ENCODE peak calls at places on chromosomes 2 and 18, in four cellular contexts. Q is MM.1S, P is uterus, X is neuronal stem cell. R is an unnamed sample.
A peak's percentile ranks its signal among the peaks of the same experiment; 100 is the strongest.

GRCh38 chr2:214069254-214069653 is 341.6 kb upstream of the VWC2L start:
- DNase-seq in X (no peak), P (no peak), Q (no peak), R (no peak)

GRCh38 chr18:22670914-22671313 is 253.2 kb upstream of the CTAGE1 start:
- DNase-seq in Q (no peak), X (no peak), P (no peak), R (no peak)

GRCh38 chr18:63443820-63444219 is 21.5 kb upstream of the VPS4B start:
- DNase-seq in X (no peak), P (no peak), Q (no peak), R (no peak)

GRCh38 chr18:9684901-9685738 is 23.0 kb upstream of the RAB31 start:
- DNase-seq in X (no peak), Q (no peak), P (peak; percentile 37), R (no peak)

GRCh38 chr2:106572541-106573148 is 85.5 kb downstream of the CD8B2 start:
- DNase-seq in X (no peak), P (no peak), Q (peak; percentile 14), R (no peak)

GRCh38 chr2:72919414-72920316 is 2.3 kb downstream of the EMX1 start:
- DNase-seq in Q (no peak), X (no peak), P (no peak), R (no peak)

GRCh38 chr18:50312296-50313030 is 25.0 kb upstream of the CXXC1 start:
- DNase-seq in Q (peak; percentile 86), X (no peak), P (no peak), R (no peak)

GRCh38 chr2:15930589-15931513 is 9.5 kb upstream of the MYCN start:
- DNase-seq in Q (no peak), P (no peak), X (no peak), R (no peak)

GRCh38 chr2:168311265-168311925 is 64.0 kb upstream of the STK39 start:
- DNase-seq in P (no peak), X (no peak), Q (no peak), R (no peak)

GRCh38 chr2:54122939-54123338 is 7.5 kb downstream of the ACYP2 start:
- DNase-seq in Q (no peak), X (no peak), P (no peak), R (no peak)

GRCh38 chr2:239694487-239694886 is 293.7 kb upstream of the HDAC4 start:
- DNase-seq in Q (no peak), P (no peak), X (no peak), R (no peak)

GRCh38 chr2:11377915-11378649 is 33.6 kb upstream of the ROCK2 start:
- DNase-seq in Q (peak; percentile 53), X (no peak), P (peak; percentile 70), R (no peak)

GRCh38 chr18:3594760-3595241 is 144.8 kb downstream of the TGIF1 start:
- DNase-seq in P (peak; percentile 27), X (no peak), Q (no peak), R (no peak)

GRCh38 chr2:227853765-227854271 is 17.6 kb upstream of the DAW1 start:
- DNase-seq in P (no peak), X (no peak), Q (no peak), R (no peak)

GRCh38 chr2:180829261-180829660 is 151.1 kb upstream of the UBE2E3 start:
- DNase-seq in P (no peak), X (no peak), Q (no peak), R (no peak)

GRCh38 chr2:189412330-189412953 is 28.8 kb upstream of the WDR75 start:
- DNase-seq in P (peak; percentile 45), Q (peak; percentile 37), X (peak; percentile 35), R (no peak)

GRCh38 chr2:239929504-239929903 is 95.6 kb downstream of the NDUFA10 start:
- DNase-seq in Q (no peak), X (no peak), P (peak; percentile 4), R (no peak)

GRCh38 chr2:112483047-112483473 is 1.1 kb downstream of the TTL start:
- DNase-seq in Q (no peak), P (no peak), X (peak; percentile 15), R (no peak)

GRCh38 chr2:20143263-20143662 is 81.7 kb downstream of the SDC1 start:
- DNase-seq in P (no peak), Q (no peak), X (no peak), R (no peak)

GRCh38 chr2:151056870-151057269 is 204.8 kb downstream of the RBM43 start:
- DNase-seq in Q (no peak), P (no peak), X (no peak), R (no peak)

GRCh38 chr2:21757805-21758204 is 634.0 kb downstream of the TDRD15 start:
- DNase-seq in X (no peak), Q (no peak), P (no peak), R (no peak)

GRCh38 chr2:174768557-174768956 is 4.3 kb upstream of the CHRNA1 start:
- DNase-seq in X (no peak), P (no peak), Q (no peak), R (no peak)

GRCh38 chr2:171147081-171147480 is 13.6 kb downstream of the TLK1 start:
- DNase-seq in X (no peak), P (no peak), Q (no peak), R (no peak)

GRCh38 chr2:187138240-187138639 is 289.3 kb upstream of the ZSWIM2 start:
- DNase-seq in Q (no peak), X (peak; percentile 18), P (peak; percentile 15), R (no peak)

GRCh38 chr2:224849264-224849663 is 133.1 kb upstream of the CCDC195 start:
- DNase-seq in X (no peak), P (no peak), Q (no peak), R (no peak)

GRCh38 chr18:59101830-59102414 is 37.8 kb upstream of the SEC11C start:
- DNase-seq in X (no peak), P (no peak), Q (no peak), R (no peak)

GRCh38 chr18:10406172-10406663 is 48.2 kb upstream of the APCDD1 start:
- DNase-seq in Q (no peak), P (no peak), X (no peak), R (no peak)

GRCh38 chr2:70132244-70133126 is 45.2 kb downstream of the PCBP1 start:
- DNase-seq in Q (peak; percentile 67), X (no peak), P (no peak), R (no peak)

GRCh38 chr2:108958632-108959341 is 30.2 kb downstream of the EDAR start:
- DNase-seq in P (no peak), X (no peak), Q (no peak), R (no peak)

GRCh38 chr2:19540739-19541503 is 182.5 kb upstream of the OSR1 start:
- DNase-seq in Q (peak; percentile 77), P (no peak), X (no peak), R (no peak)

GRCh38 chr18:11994346-11994707 is 13.0 kb downstream of the IMPA2 start:
- DNase-seq in P (no peak), X (no peak), Q (no peak), R (no peak)

GRCh38 chr2:177758591-177759371 is 313.8 kb downstream of the PDE11A start:
- DNase-seq in Q (no peak), P (peak; percentile 61), X (peak; percentile 64), R (no peak)

GRCh38 chr2:215493370-215493769 is 57.5 kb upstream of the FN1 start:
- DNase-seq in X (no peak), Q (no peak), P (no peak), R (no peak)

GRCh38 chr2:238339814-238340213 is 19.5 kb downstream of the TRAF3IP1 start:
- DNase-seq in Q (no peak), P (no peak), X (no peak), R (no peak)

GRCh38 chr2:12066986-12067385 is 320.6 kb downstream of the LPIN1 start:
- DNase-seq in Q (no peak), X (no peak), P (no peak), R (no peak)

GRCh38 chr2:67777836-67778429 is 284.9 kb downstream of the C1D start:
- DNase-seq in X (no peak), Q (no peak), P (no peak), R (no peak)

GRCh38 chr2:152335851-152336102 is 803 bp downstream of the FMNL2 start:
- DNase-seq in P (peak; percentile 48), X (peak; percentile 48), Q (no peak), R (no peak)

GRCh38 chr2:152335016-152335850 is at the start of gene FMNL2:
- DNase-seq in Q (peak; percentile 83), P (peak; percentile 86), X (peak; percentile 87), R (peak; percentile 45)

GRCh38 chr2:152336103-152336853 is 1.3 kb downstream of the FMNL2 start:
- DNase-seq in P (peak; percentile 57), Q (peak; percentile 60), X (peak; percentile 26), R (peak; percentile 19)

GRCh38 chr2:152337511-152337903 is 2.5 kb downstream of the FMNL2 start:
- DNase-seq in P (no peak), X (no peak), Q (no peak), R (no peak)

GRCh38 chr2:152336854-152337510 is 2.0 kb downstream of the FMNL2 start:
- DNase-seq in Q (no peak), P (peak; percentile 43), X (peak; percentile 11), R (no peak)
- H3K4me3 ChIP-seq in Q (no peak overlapping the region), P (peak overlapping the region; percentile 54), X (peak overlapping the region; percentile 76), R (peak overlapping the region; percentile 98)

GRCh38 chr2:28640263-28640907 is 111.2 kb upstream of the PPP1CB start:
- DNase-seq in Q (no peak), P (no peak), X (no peak), R (no peak)

GRCh38 chr2:28639092-28639691 is 112.4 kb upstream of the PPP1CB start:
- DNase-seq in Q (no peak), X (no peak), P (no peak), R (no peak)

GRCh38 chr2:28638102-28638501 is 113.5 kb upstream of the PPP1CB start:
- DNase-seq in P (no peak), Q (no peak), X (no peak), R (no peak)

GRCh38 chr2:28640908-28641300 is 110.7 kb upstream of the PPP1CB start:
- DNase-seq in P (no peak), X (no peak), Q (no peak), R (no peak)

GRCh38 chr2:28639836-28640235 is 111.8 kb upstream of the PPP1CB start:
- DNase-seq in Q (peak; percentile 54), P (no peak), X (no peak), R (no peak)
- H3K27ac ChIP-seq in Q (no peak overlapping the region), P (peak overlapping the region; percentile 98), X (no peak overlapping the region), R (peak overlapping the region; percentile 51)

DNA sequence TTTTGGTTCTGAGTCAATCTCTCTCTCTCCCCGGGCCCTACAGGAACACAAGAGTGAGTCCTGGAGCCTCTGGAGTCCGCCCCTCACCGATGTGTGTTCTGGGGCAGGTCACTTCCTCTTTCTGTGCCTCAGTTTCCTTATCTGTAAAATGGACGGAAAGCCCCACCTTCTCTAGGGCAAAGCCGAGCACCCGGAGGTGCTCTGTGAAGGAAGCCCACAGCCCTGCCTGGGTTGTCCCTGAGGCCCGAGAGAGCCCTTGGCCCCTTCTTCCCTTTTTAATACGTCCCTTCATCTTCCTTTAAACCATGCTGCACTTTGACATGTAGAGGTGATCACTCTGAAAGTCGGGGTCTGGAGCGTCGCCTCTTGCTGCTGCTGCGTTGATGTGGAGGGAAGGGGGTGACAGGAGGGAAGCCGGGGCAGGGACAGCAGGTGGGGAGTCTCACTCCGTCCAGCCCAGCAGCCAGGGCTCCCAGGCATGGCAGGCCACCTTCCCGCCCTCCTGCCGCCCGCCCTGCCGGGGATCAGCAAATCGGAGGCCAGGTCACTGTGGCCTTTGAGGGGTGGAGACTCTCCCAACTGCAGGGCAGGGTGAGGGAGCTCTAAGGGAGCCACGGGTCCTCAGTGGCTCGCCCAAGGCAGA is 136.1 kb upstream of the ID2 start:
- DNase-seq in P (no peak), Q (no peak), X (no peak), R (no peak)
- H3K4me1 ChIP-seq in P (no peaks in the 10 kb centered on the region), Q (peaks cover 34% of the 10 kb centered on the region), X (peaks cover 3% of the 10 kb centered on the region), R (peaks cover 15% of the 10 kb centered on the region)

DNA sequence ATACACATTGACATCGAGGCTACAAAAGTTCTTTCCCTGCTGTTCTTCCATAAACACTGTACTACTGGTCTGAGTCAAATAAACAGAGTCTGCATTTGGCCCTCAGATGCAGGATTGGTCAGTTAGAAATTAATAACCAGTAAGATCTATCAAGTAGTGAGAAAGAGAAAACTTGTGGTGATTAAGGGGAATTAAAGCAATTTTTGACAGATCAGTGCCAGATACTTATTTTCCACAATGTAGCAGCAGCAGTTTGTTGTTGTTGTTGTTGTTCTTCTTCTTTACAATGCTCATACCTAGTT is 85.0 kb downstream of the IKZF2 start:
- DNase-seq in X (no peak), P (no peak), Q (no peak), R (no peak)
- H3K4me3 ChIP-seq in X (no peak overlapping the region), P (no peak overlapping the region), Q (no peak overlapping the region), R (no peak overlapping the region)